ENCODE peak calls at places on chromosomes 7 and 10, in five cellular contexts. C is activated T-cell treated with anti-CD3 and anti-CD28 coated beads for 1 hour; Y is ACHN; L is cerebellum; V is stimulated activated CD8-positive, alpha-beta memory T cell treated with anti-CD3 and anti-CD28 coated beads, Interleukin-7, amount 100 ng/mL, for 4 hours. H is an unnamed sample.

GRCh38 chr7:28347964-28348363 is 64.4 kb upstream of the CREB5 start:
- DNase-seq in C (no peak), Y (no peak), L (no peak), V (no peak), H (no peak)

GRCh38 chr10:48913674-48914073 is 26.0 kb downstream of the LRRC18 start:
- DNase-seq in C (no peak), Y (no peak), L (no peak), V (no peak), H (peak; percentile 38)

GRCh38 chr10:62851449-62851848 is 35.3 kb upstream of the EGR2 start:
- DNase-seq in C (no peak), Y (peak; percentile 50), L (no peak), V (no peak), H (no peak)

GRCh38 chr10:130354555-130354954 is 218.4 kb downstream of the GLRX3 start:
- DNase-seq in C (no peak), Y (no peak), L (no peak), V (no peak), H (no peak)

GRCh38 chr7:50662059-50662689 is 97.0 kb upstream of the DDC start:
- DNase-seq in C (no peak), Y (no peak), L (no peak), V (no peak), H (no peak)

GRCh38 chr7:135510603-135511183 is 791 bp upstream of the CNOT4 start:
- DNase-seq in C (no peak), Y (peak; percentile 42), L (no peak), V (no peak), H (no peak)

GRCh38 chr10:59831658-59832503 is 74.5 kb downstream of the CCDC6 start:
- DNase-seq in C (no peak), Y (no peak), L (no peak), V (no peak), H (no peak)

GRCh38 chr7:20442951-20443350 is 112.3 kb downstream of the ITGB8 start:
- DNase-seq in C (no peak), Y (no peak), L (no peak), V (no peak), H (no peak)

GRCh38 chr7:148556892-148557291 is 33.7 kb upstream of the C7orf33 start:
- DNase-seq in C (no peak), Y (peak; percentile 16), L (no peak), V (no peak), H (no peak)

GRCh38 chr10:11035318-11035920 is 17.7 kb downstream of the CELF2 start:
- DNase-seq in C (no peak), Y (peak; percentile 32), L (no peak), V (no peak), H (no peak)

GRCh38 chr7:77863860-77864259 is 65.3 kb downstream of the PHTF2 start:
- DNase-seq in C (no peak), Y (no peak), L (no peak), V (no peak), H (no peak)

GRCh38 chr7:1647961-1648631 is 22.0 kb upstream of the ELFN1 start:
- DNase-seq in C (no peak), Y (no peak), L (peak; percentile 68), V (no peak), H (peak; percentile 82)

GRCh38 chr7:12287886-12288285 is 76.8 kb downstream of the TMEM106B start:
- DNase-seq in C (no peak), Y (no peak), L (no peak), V (no peak), H (no peak)

GRCh38 chr10:117543245-117543998 is 876 bp downstream of the EMX2 start:
- DNase-seq in C (no peak), Y (peak; percentile 41), L (no peak), V (no peak), H (peak; percentile 88)

GRCh38 chr10:79424221-79425073 is 21.0 kb downstream of the ZCCHC24 start:
- DNase-seq in C (no peak), Y (no peak), L (no peak), V (no peak), H (peak; percentile 87)

GRCh38 chr10:75288140-75288711 is 52.5 kb upstream of the COMTD1 start:
- DNase-seq in C (no peak), Y (no peak), L (no peak), V (no peak), H (no peak)

GRCh38 chr10:74310652-74311257 is 159.7 kb downstream of the ADK start:
- DNase-seq in C (no peak), Y (no peak), L (no peak), V (no peak), H (no peak)